ENCODE peak calls at places on chromosomes 12 and 14, in six cellular contexts. M, W, D, S, I and V are unnamed samples. For H3K36me3, the result is how much of the 10 kb centered on the place peaks cover.

GRCh38 chr14:95959317-95959716 is 79.8 kb upstream of the C14orf132 start:
- DNase-seq in D (no peak), I (no peak), S (no peak), M (no peak), W (no peak), V (no peak)

GRCh38 chr14:92637228-92637627 is 111.2 kb downstream of the LGMN start:
- DNase-seq in I (peak), W (no peak), S (no peak), D (no peak), M (no peak), V (no peak)

GRCh38 chr12:106415134-106415533 is 57.6 kb downstream of the POLR3B start:
- DNase-seq in I (no peak), S (no peak), D (no peak), W (no peak), M (no peak), V (no peak)

GRCh38 chr14:96261053-96261452 is 5.0 kb downstream of the BDKRB1 start:
- DNase-seq in S (no peak), D (no peak), W (no peak), M (no peak), I (no peak), V (no peak)

GRCh38 chr12:53068811-53069585 is 10.2 kb downstream of the SPRYD3 start:
- DNase-seq in D (peak), S (no peak), W (peak), I (no peak), M (no peak), V (peak)

GRCh38 chr12:95838125-95838524 is 20.6 kb upstream of the SNRPF start:
- DNase-seq in D (no peak), I (no peak), M (peak), W (no peak), S (no peak), V (no peak)

GRCh38 chr14:56805201-56805991 is 4.9 kb downstream of the OTX2 start:
- DNase-seq in S (no peak), D (no peak), W (no peak), I (peak), M (no peak), V (no peak)

GRCh38 chr12:22437031-22437806 is 102.7 kb upstream of the ST8SIA1 start:
- DNase-seq in W (no peak), M (peak), S (no peak), D (no peak), I (peak), V (peak)

GRCh38 chr12:9114946-9115345 is 773 bp downstream of the A2M start:
- DNase-seq in W (no peak), I (no peak), M (no peak), D (no peak), S (no peak), V (no peak)

GRCh38 chr14:89000007-89000942 is 175.8 kb downstream of the TTC8 start:
- DNase-seq in S (no peak), M (no peak), I (peak), D (peak), W (no peak), V (no peak)

DNA sequence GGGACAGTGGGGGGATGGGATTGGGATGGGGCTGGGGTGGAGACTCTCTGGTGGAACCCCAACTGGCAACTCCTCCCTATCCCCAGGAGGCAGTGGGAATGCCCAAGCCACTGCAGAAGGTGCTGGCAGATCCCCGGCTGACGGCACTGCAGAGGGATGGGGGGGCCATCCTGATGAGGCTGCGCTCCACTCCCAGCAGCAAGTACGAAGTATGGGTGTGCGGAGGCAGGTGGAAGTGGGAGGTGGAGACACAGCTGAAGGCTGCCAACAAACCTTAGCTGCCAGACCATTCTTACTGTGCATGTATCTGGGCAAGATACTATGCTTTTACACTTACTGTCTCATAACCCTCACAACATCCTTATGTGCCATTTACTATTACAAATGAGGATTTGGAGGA is 8.2 kb downstream of the ARHGEF40 start:
- DNase-seq in W (no peak), D (no peak), S (no peak), I (no peak), M (no peak), V (no peak)
- H3K36me3 ChIP-seq in W (under half), D (under half), S (under half), I (under half), M (under half), V (under half)

GRCh38 chr12:11797993-11798720 is 148.7 kb downstream of the ETV6 start:
- DNase-seq in S (no peak), D (no peak), I (no peak), W (no peak), M (no peak), V (no peak)

GRCh38 chr12:11795192-11795909 is 145.9 kb downstream of the ETV6 start:
- DNase-seq in S (no peak), W (no peak), I (no peak), D (no peak), M (peak), V (no peak)

GRCh38 chr12:11798856-11799530 is 149.5 kb downstream of the ETV6 start:
- DNase-seq in S (no peak), D (no peak), I (no peak), M (no peak), W (no peak), V (no peak)

GRCh38 chr12:11795910-11796459 is 146.5 kb downstream of the ETV6 start:
- DNase-seq in W (no peak), D (no peak), I (peak), S (no peak), M (peak), V (no peak)

GRCh38 chr12:11797317-11797913 is 147.9 kb downstream of the ETV6 start:
- DNase-seq in M (no peak), D (no peak), I (no peak), W (no peak), S (no peak), V (no peak)
- H3K36me3 ChIP-seq in M (under half), D (under half), I (under half), W (under half), S (under half), V (under half)

GRCh38 chr14:21252149-21252548 is 17.1 kb downstream of the HNRNPC start:
- DNase-seq in D (no peak), W (no peak), I (no peak), M (no peak), S (no peak), V (no peak)
- H3K36me3 ChIP-seq in D (under half), W (under half), I (half or more), M (half or more), S (under half), V (under half)

DNA sequence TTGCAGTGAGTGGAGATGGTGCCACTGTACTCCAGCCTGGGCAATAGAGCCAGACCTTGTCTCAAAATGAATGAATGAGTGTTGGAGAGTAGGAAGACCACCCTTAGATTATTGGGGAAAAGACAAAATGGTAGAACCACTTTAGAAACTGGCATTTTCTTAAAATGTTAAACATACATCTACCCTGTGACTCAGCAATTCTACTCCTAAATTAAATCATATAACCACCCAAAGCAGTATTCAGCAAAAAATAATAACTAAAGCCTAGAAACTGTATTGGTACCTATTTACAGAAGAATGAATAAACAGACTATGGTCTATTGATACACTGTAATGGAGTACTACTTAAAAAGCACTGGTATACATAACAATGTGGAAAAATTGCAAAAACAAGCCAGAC is 9.1 kb downstream of the NUP37 start:
- DNase-seq in S (no peak), I (no peak), D (no peak), M (no peak), W (no peak), V (no peak)
- H3K36me3 ChIP-seq in S (under half), I (under half), D (under half), M (under half), W (under half), V (under half)

GRCh38 chr12:27686147-27686546 is 10.1 kb upstream of the REP15 start:
- DNase-seq in D (no peak), M (no peak), W (no peak), S (no peak), I (no peak), V (no peak)

GRCh38 chr12:27680638-27681037 is 15.6 kb upstream of the REP15 start:
- DNase-seq in M (no peak), I (no peak), D (no peak), W (no peak), S (no peak), V (no peak)

GRCh38 chr12:27685274-27685673 is 11.0 kb upstream of the REP15 start:
- DNase-seq in W (no peak), M (no peak), I (no peak), S (no peak), D (no peak), V (no peak)

GRCh38 chr12:27682534-27682933 is 13.7 kb upstream of the REP15 start:
- DNase-seq in D (no peak), M (no peak), S (no peak), I (no peak), W (no peak), V (no peak)
- H3K36me3 ChIP-seq in D (under half), M (under half), S (under half), I (under half), W (under half), V (half or more)

GRCh38 chr12:110543965-110544364 is 39.2 kb downstream of the PPTC7 start:
- DNase-seq in I (no peak), M (no peak), W (no peak), S (no peak), D (no peak), V (no peak)
- H3K36me3 ChIP-seq in I (under half), M (under half), W (under half), S (under half), D (under half), V (under half)

GRCh38 chr12:909861-910260 is 39.6 kb downstream of the RAD52 start:
- DNase-seq in W (no peak), M (no peak), I (no peak), D (no peak), S (no peak), V (no peak)
- H3K36me3 ChIP-seq in W (under half), M (under half), I (under half), D (under half), S (half or more), V (under half)

DNA sequence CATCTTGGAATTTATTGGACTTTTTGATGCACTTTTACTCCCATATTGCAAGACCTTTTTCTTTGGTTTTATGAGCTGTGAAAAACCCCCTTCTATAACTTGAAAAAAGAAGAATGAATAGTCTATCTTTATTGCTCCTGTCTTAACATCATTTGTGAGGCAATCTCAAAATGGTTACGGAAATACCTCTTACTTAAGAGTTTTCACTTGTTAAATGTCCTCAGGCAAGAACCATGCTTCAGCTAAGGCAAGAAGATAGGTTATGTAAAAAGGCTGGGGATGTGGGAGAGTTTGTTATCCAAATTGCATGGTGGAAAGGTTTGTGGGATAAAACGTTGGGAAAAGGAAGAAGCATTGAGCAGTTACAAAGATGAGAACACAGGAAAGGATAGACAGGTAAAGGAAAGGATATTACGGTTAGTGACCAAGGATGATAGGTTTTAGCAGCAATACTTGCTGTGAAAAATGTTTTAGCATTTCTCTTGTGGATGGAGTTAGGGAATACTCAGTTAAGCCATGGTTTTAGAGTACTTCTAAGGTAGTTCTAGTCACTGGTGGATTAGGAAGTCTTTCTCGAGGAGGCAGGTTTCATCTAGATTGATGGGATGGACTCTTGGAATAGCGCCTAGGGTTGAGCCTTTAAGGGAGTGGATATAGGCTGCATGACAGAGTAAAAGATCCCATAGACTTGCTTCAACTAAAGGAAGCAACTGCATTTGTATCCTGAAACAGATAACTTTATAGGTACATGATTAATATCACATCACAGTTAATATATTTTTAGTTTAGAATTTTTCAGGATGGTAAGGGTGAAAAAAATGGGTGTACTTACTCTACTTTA is 30.3 kb downstream of the MDM2 start:
- DNase-seq in S (no peak), D (no peak), W (no peak), M (no peak), I (no peak), V (no peak)
- H3K36me3 ChIP-seq in S (half or more), D (under half), W (under half), M (under half), I (half or more), V (under half)